ENCODE peak calls at places on chromosome 1, in four cellular contexts. One of them, this sample, is unnamed.
A peak's percentile ranks its signal among the peaks of the same experiment; 100 is the strongest.

GRCh38 chr1:98044071-98044697 is 123.3 kb upstream of the DPYD start:
- DNase-seq in NB4: no peak
- DNase-seq in tibial nerve: no peak
- DNase-seq in uterus: no peak
- DNase-seq in this sample: no peak

GRCh38 chr1:71908871-71909390 is 373.4 kb downstream of the NEGR1 start:
- DNase-seq in NB4: no peak
- DNase-seq in tibial nerve: no peak
- DNase-seq in uterus: no peak
- DNase-seq in this sample: no peak

GRCh38 chr1:209629621-209630382 is 22.4 kb downstream of the LAMB3 start:
- DNase-seq in NB4: no peak
- DNase-seq in tibial nerve: no peak
- DNase-seq in uterus: no peak
- DNase-seq in this sample: no peak

GRCh38 chr1:110630770-110631663 is 24.9 kb upstream of the KCNA2 start:
- DNase-seq in NB4: peak; percentile 63
- DNase-seq in tibial nerve: peak; percentile 52
- DNase-seq in uterus: peak; percentile 73
- DNase-seq in this sample: peak; percentile 60

GRCh38 chr1:204151562-204152309 is at the start of gene ETNK2:
- DNase-seq in NB4: peak; percentile 46
- DNase-seq in tibial nerve: peak; percentile 48
- DNase-seq in uterus: peak; percentile 85
- DNase-seq in this sample: peak; percentile 65

GRCh38 chr1:8424539-8425116 is 106.7 kb downstream of the SLC45A1 start:
- DNase-seq in NB4: peak; percentile 54
- DNase-seq in tibial nerve: peak; percentile 35
- DNase-seq in uterus: no peak
- DNase-seq in this sample: no peak

GRCh38 chr1:229863651-229864545 is 203.1 kb upstream of the GALNT2 start:
- DNase-seq in NB4: no peak
- DNase-seq in tibial nerve: no peak
- DNase-seq in uterus: no peak
- DNase-seq in this sample: no peak

GRCh38 chr1:200442537-200443169 is 32.8 kb upstream of the ZNF281 start:
- DNase-seq in NB4: no peak
- DNase-seq in tibial nerve: no peak
- DNase-seq in uterus: no peak
- DNase-seq in this sample: no peak

GRCh38 chr1:9164919-9165318 is 36.0 kb upstream of the GPR157 start:
- DNase-seq in NB4: no peak
- DNase-seq in tibial nerve: no peak
- DNase-seq in uterus: no peak
- DNase-seq in this sample: no peak

GRCh38 chr1:178679237-178679636 is 45.8 kb upstream of the RALGPS2 start:
- DNase-seq in NB4: no peak
- DNase-seq in tibial nerve: no peak
- DNase-seq in uterus: no peak
- DNase-seq in this sample: no peak

GRCh38 chr1:206963119-206963712 is 7.0 kb downstream of the FCAMR start:
- DNase-seq in NB4: no peak
- DNase-seq in tibial nerve: no peak
- DNase-seq in uterus: no peak
- DNase-seq in this sample: no peak

GRCh38 chr1:119873166-119874025 is 22.9 kb downstream of the ADAM30 start:
- DNase-seq in NB4: peak; percentile 76
- DNase-seq in tibial nerve: peak; percentile 53
- DNase-seq in uterus: peak; percentile 72
- DNase-seq in this sample: no peak

GRCh38 chr1:39509360-39510009 is 18.0 kb downstream of the BMP8A start:
- DNase-seq in NB4: peak; percentile 65
- DNase-seq in tibial nerve: no peak
- DNase-seq in uterus: peak; percentile 61
- DNase-seq in this sample: no peak

GRCh38 chr1:87204441-87204840 is 124.2 kb upstream of the LMO4 start:
- DNase-seq in NB4: no peak
- DNase-seq in tibial nerve: no peak
- DNase-seq in uterus: no peak
- DNase-seq in this sample: no peak

GRCh38 chr1:17251699-17252376 is 2.9 kb downstream of the PADI3 start:
- DNase-seq in NB4: no peak
- DNase-seq in tibial nerve: no peak
- DNase-seq in uterus: no peak
- DNase-seq in this sample: peak; percentile 50

GRCh38 chr1:45876000-45876399 is 72.6 kb downstream of the MAST2 start:
- DNase-seq in NB4: no peak
- DNase-seq in tibial nerve: no peak
- DNase-seq in uterus: no peak
- DNase-seq in this sample: no peak

GRCh38 chr1:5994713-5995621 is 2.7 kb upstream of the NPHP4 start:
- DNase-seq in NB4: no peak
- DNase-seq in tibial nerve: no peak
- DNase-seq in uterus: no peak
- DNase-seq in this sample: no peak

GRCh38 chr1:21921100-21921875 is 15.8 kb downstream of the HSPG2 start:
- DNase-seq in NB4: no peak
- DNase-seq in tibial nerve: no peak
- DNase-seq in uterus: no peak
- DNase-seq in this sample: no peak

GRCh38 chr1:81799939-81800740 is 594 bp upstream of the ADGRL2 start:
- DNase-seq in NB4: no peak
- DNase-seq in tibial nerve: peak; percentile 46
- DNase-seq in uterus: peak; percentile 64
- DNase-seq in this sample: no peak

GRCh38 chr1:61227857-61228557 is 145.6 kb downstream of the NFIA start:
- DNase-seq in NB4: no peak
- DNase-seq in tibial nerve: no peak
- DNase-seq in uterus: no peak
- DNase-seq in this sample: no peak

GRCh38 chr1:218371927-218372672 is 27.0 kb downstream of the TGFB2 start:
- DNase-seq in NB4: no peak
- DNase-seq in tibial nerve: peak; percentile 48
- DNase-seq in uterus: no peak
- DNase-seq in this sample: no peak

GRCh38 chr1:24464378-24464770 is 38.3 kb upstream of the RCAN3 start:
- DNase-seq in NB4: no peak
- DNase-seq in tibial nerve: no peak
- DNase-seq in uterus: no peak
- DNase-seq in this sample: peak; percentile 8

GRCh38 chr1:22228505-22228911 is 85.6 kb upstream of the WNT4 start:
- DNase-seq in NB4: no peak
- DNase-seq in tibial nerve: no peak
- DNase-seq in uterus: no peak
- DNase-seq in this sample: no peak

GRCh38 chr1:77536813-77537212 is 145.6 kb downstream of the ZZZ3 start:
- DNase-seq in NB4: no peak
- DNase-seq in tibial nerve: no peak
- DNase-seq in uterus: no peak
- DNase-seq in this sample: peak; percentile 81

GRCh38 chr1:172004671-172005070 is 163.4 kb downstream of the DNM3 start:
- DNase-seq in NB4: no peak
- DNase-seq in tibial nerve: no peak
- DNase-seq in uterus: no peak
- DNase-seq in this sample: no peak

GRCh38 chr1:92538048-92538412 is 51.3 kb upstream of the GFI1 start:
- DNase-seq in NB4: no peak
- DNase-seq in tibial nerve: no peak
- DNase-seq in uterus: no peak
- DNase-seq in this sample: no peak

GRCh38 chr1:205348559-205349477 is 7.9 kb downstream of the KLHDC8A start:
- DNase-seq in NB4: no peak
- DNase-seq in tibial nerve: no peak
- DNase-seq in uterus: no peak
- DNase-seq in this sample: no peak

GRCh38 chr1:119587328-119587727 is 60.7 kb downstream of the ZNF697 start:
- DNase-seq in NB4: no peak
- DNase-seq in tibial nerve: no peak
- DNase-seq in uterus: no peak
- DNase-seq in this sample: no peak

GRCh38 chr1:54695764-54696163 is 19.9 kb upstream of the TTC4 start:
- DNase-seq in NB4: no peak
- DNase-seq in tibial nerve: no peak
- DNase-seq in uterus: no peak
- DNase-seq in this sample: no peak

GRCh38 chr1:186404454-186405051 is 28.9 kb downstream of the ODR4 start:
- DNase-seq in NB4: peak; percentile 48
- DNase-seq in tibial nerve: no peak
- DNase-seq in uterus: no peak
- DNase-seq in this sample: no peak

GRCh38 chr1:20102875-20103274 is 16.5 kb downstream of the PLA2G2D start:
- DNase-seq in NB4: no peak
- DNase-seq in tibial nerve: no peak
- DNase-seq in uterus: no peak
- DNase-seq in this sample: no peak

GRCh38 chr1:236687273-236687672 is 974 bp downstream of the ACTN2 start:
- DNase-seq in NB4: no peak
- DNase-seq in tibial nerve: no peak
- DNase-seq in uterus: no peak
- DNase-seq in this sample: no peak

GRCh38 chr1:154994269-154994977 is 1.0 kb downstream of the LENEP start:
- DNase-seq in NB4: no peak
- DNase-seq in tibial nerve: no peak
- DNase-seq in uterus: no peak
- DNase-seq in this sample: no peak

GRCh38 chr1:154989195-154989860 is 4.1 kb upstream of the LENEP start:
- DNase-seq in NB4: no peak
- DNase-seq in tibial nerve: no peak
- DNase-seq in uterus: no peak
- DNase-seq in this sample: no peak

GRCh38 chr1:154993572-154994268 is at the start of gene LENEP:
- DNase-seq in NB4: no peak
- DNase-seq in tibial nerve: no peak
- DNase-seq in uterus: no peak
- DNase-seq in this sample: no peak

GRCh38 chr1:154990276-154990675 is 3.1 kb upstream of the LENEP start:
- DNase-seq in NB4: no peak
- DNase-seq in tibial nerve: no peak
- DNase-seq in uterus: no peak
- DNase-seq in this sample: no peak

GRCh38 chr1:154992721-154993571 is 440 bp upstream of the LENEP start:
- DNase-seq in NB4: no peak
- DNase-seq in tibial nerve: no peak
- DNase-seq in uterus: no peak
- DNase-seq in this sample: no peak
- TF ChIP-seq POLR2A in NB4: no peak
- TF ChIP-seq POLR2A in tibial nerve: no peak
- TF ChIP-seq POLR2A in uterus: no peak
- TF ChIP-seq POLR2A in this sample: no peak

DNA sequence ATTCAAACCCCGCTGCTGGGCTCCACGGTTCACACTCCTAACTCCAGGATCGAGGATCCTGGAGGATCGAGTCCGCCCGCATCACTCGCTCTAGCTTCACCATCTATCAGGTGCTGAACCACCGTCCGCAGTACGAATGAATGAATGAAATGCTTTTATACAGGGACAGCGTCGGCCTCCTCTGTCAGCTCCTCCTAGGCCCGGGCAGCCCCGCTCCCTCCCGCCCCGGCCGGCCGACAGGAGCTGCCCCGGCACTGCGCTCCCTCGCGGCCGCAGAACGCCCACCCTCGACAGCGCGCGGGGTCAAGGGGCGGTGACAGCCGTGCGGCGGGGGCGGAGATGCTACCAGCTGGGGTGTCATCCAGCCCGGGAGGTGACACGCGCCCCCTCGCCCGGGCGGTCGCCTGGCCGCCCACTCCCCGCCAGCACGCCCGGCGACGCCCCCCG is 520 bp downstream of the ZBTB17 start:
- DNase-seq in NB4: peak; percentile 76
- DNase-seq in tibial nerve: no peak
- DNase-seq in uterus: no peak
- DNase-seq in this sample: peak; percentile 44
- TF ChIP-seq POLR2A in NB4: no peak
- TF ChIP-seq POLR2A in tibial nerve: no peak
- TF ChIP-seq POLR2A in uterus: no peak
- TF ChIP-seq POLR2A in this sample: peak; percentile 17

DNA sequence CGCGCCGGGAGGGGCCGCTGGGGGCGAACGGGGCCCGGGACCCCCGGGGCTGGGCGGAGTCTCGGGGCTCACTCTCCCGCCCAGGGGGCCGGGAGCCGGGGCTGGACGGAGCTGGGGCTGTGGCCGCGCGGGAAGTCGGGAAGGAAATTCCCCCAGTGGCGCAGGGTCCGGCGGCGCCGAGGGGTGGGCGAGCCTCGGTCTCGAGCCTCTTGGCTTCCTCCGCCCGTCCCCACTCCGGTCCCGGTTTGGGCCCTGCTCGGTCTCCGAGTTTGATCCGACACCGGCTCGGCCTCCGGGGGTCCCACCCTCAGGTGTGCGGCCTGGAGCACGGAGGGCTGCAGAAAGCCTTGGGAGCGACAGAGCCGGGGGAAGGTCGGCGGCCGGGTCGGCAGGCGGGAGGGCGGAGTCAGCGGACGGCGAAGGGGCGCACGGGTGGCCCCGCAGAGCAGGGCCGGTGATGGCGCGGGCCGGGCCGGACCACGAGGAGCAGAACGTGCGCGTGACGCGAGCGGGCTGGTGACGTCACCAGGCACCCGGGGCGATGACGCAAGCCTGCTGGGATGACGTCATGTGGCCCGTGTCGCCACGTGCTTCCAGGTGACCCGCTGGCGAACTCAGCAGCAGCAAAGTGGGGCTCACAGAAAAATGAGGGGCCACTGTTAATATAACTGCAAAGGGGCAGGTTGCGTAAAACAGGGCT is 610 bp upstream of the HES4 start:
- DNase-seq in NB4: peak; percentile 46
- DNase-seq in tibial nerve: peak; percentile 57
- DNase-seq in uterus: peak; percentile 85
- DNase-seq in this sample: peak; percentile 84
- TF ChIP-seq POLR2A in NB4: no peak
- TF ChIP-seq POLR2A in tibial nerve: peak; percentile 64
- TF ChIP-seq POLR2A in uterus: peak; percentile 72
- TF ChIP-seq POLR2A in this sample: no peak

GRCh38 chr1:151175910-151176309 is at the start of gene TMOD4:
- DNase-seq in NB4: peak; percentile 49
- DNase-seq in tibial nerve: no peak
- DNase-seq in uterus: no peak
- DNase-seq in this sample: no peak
- TF ChIP-seq POLR2A in NB4: no peak
- TF ChIP-seq POLR2A in tibial nerve: no peak
- TF ChIP-seq POLR2A in uterus: no peak
- TF ChIP-seq POLR2A in this sample: no peak

GRCh38 chr1:115138973-115139372 is 49.7 kb upstream of the TSPAN2 start:
- DNase-seq in NB4: peak; percentile 85
- DNase-seq in tibial nerve: peak; percentile 88
- DNase-seq in uterus: peak; percentile 89
- DNase-seq in this sample: peak; percentile 72
- TF ChIP-seq POLR2A in NB4: no peak
- TF ChIP-seq POLR2A in tibial nerve: peak; percentile 5
- TF ChIP-seq POLR2A in uterus: no peak
- TF ChIP-seq POLR2A in this sample: no peak

This sample was measured in H54.